ENCODE peak calls at places on chromosomes 16 and 17, in seven cellular contexts. T, O, L, H, G, A and U are unnamed samples.
A peak's percentile ranks its signal among the peaks of the same experiment; 100 is the strongest.

GRCh38 chr17:8420041-8420934 is 15.4 kb upstream of the NDEL1 start:
- DNase-seq in L (peak; percentile 53), G (no peak), T (peak; percentile 11), A (no peak), O (peak; percentile 74), H (no peak), U (peak; percentile 85)

GRCh38 chr17:17590141-17590735 is 1.3 kb downstream of the PEMT start:
- DNase-seq in H (no peak), T (no peak), A (no peak), L (no peak), O (no peak), G (no peak), U (no peak)

GRCh38 chr17:69575346-69575761 is 160.9 kb downstream of the MAP2K6 start:
- DNase-seq in G (peak; percentile 48), A (no peak), L (peak; percentile 92), T (peak; percentile 43), H (no peak), O (no peak), U (peak; percentile 87)

GRCh38 chr17:9052921-9053320 is 31.6 kb downstream of the NTN1 start:
- DNase-seq in H (no peak), O (no peak), L (peak; percentile 20), T (no peak), G (no peak), A (no peak), U (no peak)

GRCh38 chr16:89507219-89507833 is 877 bp upstream of the SPG7 start:
- DNase-seq in G (no peak), H (no peak), A (no peak), T (no peak), L (no peak), O (no peak), U (peak; percentile 18)

GRCh38 chr16:63057342-63057741 is 1021.1 kb upstream of the CDH8 start:
- DNase-seq in T (no peak), G (no peak), A (no peak), O (no peak), H (no peak), L (no peak), U (no peak)

GRCh38 chr17:50289268-50289667 is 15.0 kb downstream of the TMEM92 start:
- DNase-seq in G (no peak), A (no peak), H (no peak), L (peak; percentile 85), O (no peak), T (no peak), U (peak; percentile 56)

GRCh38 chr17:44887971-44888955 is 11.0 kb downstream of the EFTUD2 start:
- DNase-seq in A (no peak), G (no peak), T (no peak), H (no peak), O (no peak), L (no peak), U (no peak)

GRCh38 chr16:901149-901548 is 69.6 kb downstream of the LMF1 start:
- DNase-seq in A (no peak), O (no peak), L (no peak), G (no peak), T (no peak), H (no peak), U (no peak)

GRCh38 chr16:11386791-11387546 is 41.7 kb downstream of the RMI2 start:
- DNase-seq in T (no peak), O (no peak), H (no peak), A (peak; percentile 60), G (no peak), L (peak; percentile 33), U (no peak)

GRCh38 chr17:55734128-55734781 is 11.6 kb upstream of the TMEM100 start:
- DNase-seq in O (no peak), G (no peak), L (no peak), T (peak; percentile 89), H (no peak), A (no peak), U (no peak)

GRCh38 chr16:49640606-49641005 is 215.3 kb downstream of the ZNF423 start:
- DNase-seq in G (no peak), L (no peak), T (no peak), A (no peak), H (no peak), O (no peak), U (peak; percentile 37)

GRCh38 chr16:56989988-56990387 is 631 bp downstream of the NLRC5 start:
- DNase-seq in A (no peak), T (no peak), L (no peak), G (no peak), O (no peak), H (no peak), U (no peak)

GRCh38 chr17:78479369-78479768 is 97.8 kb downstream of the DNAH17 start:
- DNase-seq in A (no peak), H (no peak), G (no peak), L (no peak), T (no peak), O (no peak), U (no peak)

GRCh38 chr16:50812876-50813466 is 71.1 kb downstream of the CYLD start:
- DNase-seq in A (no peak), T (no peak), O (no peak), G (no peak), H (peak; percentile 90), L (peak; percentile 15), U (no peak)

GRCh38 chr16:6249863-6250262 is 1082.8 kb upstream of the RBFOX1 start:
- DNase-seq in L (no peak), O (no peak), T (no peak), G (no peak), H (no peak), A (no peak), U (no peak)

GRCh38 chr17:27879987-27880608 is 13.1 kb downstream of the LYRM9 start:
- DNase-seq in L (peak; percentile 51), G (peak; percentile 29), O (peak; percentile 74), T (peak; percentile 44), A (peak; percentile 90), H (no peak), U (peak; percentile 50)

GRCh38 chr16:29804455-29805231 is 1.7 kb upstream of the MAZ start:
- DNase-seq in A (no peak), L (peak; percentile 55), O (no peak), H (no peak), T (no peak), G (no peak), U (peak; percentile 33)

GRCh38 chr16:75304521-75305363 is 53.3 kb upstream of the BCAR1 start:
- DNase-seq in H (no peak), O (no peak), T (peak; percentile 91), G (no peak), A (peak; percentile 23), L (peak; percentile 97), U (peak; percentile 89)

GRCh38 chr16:57694556-57695377 is at the start of gene DRC7:
- DNase-seq in T (peak; percentile 47), H (no peak), L (no peak), G (no peak), A (peak; percentile 93), O (no peak), U (peak; percentile 41)

GRCh38 chr16:72927199-72928088 is 120.5 kb downstream of the ZFHX3 start:
- DNase-seq in T (peak; percentile 91), G (peak; percentile 78), A (peak; percentile 25), L (peak; percentile 96), H (no peak), O (peak; percentile 83), U (peak; percentile 89)

DNA sequence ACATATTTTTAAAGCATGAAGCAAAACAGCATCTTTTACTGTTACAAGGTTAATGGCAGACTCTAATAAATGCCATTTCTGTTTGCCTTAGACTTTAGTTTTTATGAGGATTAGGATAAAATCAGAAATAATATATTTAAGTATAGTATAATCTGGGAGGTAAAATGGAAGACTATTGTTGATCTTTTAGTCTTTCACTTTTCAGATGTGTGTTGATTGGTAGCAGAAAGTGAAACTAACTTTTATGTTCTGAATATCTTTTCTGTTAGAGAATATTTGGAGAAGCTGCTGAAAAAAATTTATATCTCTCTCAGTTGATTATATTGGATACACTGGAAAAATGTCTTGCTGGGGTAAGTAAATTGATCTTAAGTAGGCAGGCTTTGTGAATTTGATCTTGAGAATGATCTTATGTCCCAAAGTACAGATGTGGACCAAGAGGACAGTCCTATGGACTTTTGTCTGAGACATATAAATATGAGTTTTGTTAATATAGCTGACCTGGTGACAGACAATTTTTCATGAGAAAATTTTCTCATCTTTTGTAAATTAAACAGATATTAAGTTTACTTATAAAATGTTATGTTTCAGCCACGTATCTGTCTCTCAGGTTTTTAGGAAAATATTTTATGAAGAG is 64.1 kb downstream of the NF1 start:
- DNase-seq in A (no peak), T (no peak), L (no peak), O (no peak), G (no peak), H (no peak), U (no peak)
- H3K4me3 ChIP-seq in A (no peak overlapping the region), T (no peak overlapping the region), L (no peak overlapping the region), O (no peak overlapping the region), G (no peak overlapping the region), H (no peak overlapping the region), U (no peak overlapping the region)

DNA sequence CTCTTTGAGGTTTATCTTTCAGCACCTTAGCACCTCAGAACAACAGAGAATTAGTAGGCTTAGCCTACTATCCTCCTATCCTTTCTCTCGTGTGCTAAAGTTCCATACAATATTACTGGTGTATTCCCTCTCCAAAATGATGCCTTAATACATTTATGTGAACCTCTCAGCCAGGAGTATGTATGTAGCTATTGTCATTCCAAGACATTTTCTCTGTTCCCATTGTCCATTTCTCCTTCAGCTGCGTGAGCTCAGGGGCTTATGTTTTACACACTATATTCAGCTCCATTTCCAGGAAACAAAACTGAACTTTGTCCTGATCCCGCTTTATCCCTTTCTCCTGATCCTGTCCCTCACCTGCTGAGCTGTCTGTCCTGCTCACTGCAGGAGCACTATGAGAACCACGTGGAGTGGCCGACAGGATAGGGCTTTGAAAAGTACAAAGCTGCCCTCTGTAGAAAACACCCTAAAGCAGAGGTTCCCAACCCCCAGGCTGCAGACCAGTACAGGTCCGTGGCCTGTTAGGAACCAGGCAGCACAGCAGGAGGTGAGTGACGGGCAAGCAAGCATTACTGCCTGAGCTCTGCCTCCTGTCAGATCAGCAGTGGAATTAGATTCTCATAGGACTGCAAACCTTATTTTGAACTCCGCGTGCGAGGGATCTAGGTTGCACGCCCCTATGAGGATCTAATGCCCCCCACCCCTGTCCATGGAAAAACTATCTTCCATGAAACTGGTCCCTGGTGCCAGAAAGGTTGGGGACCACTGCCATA is 55.7 kb downstream of the CENPV start:
- DNase-seq in L (no peak), T (no peak), O (no peak), H (no peak), G (no peak), A (no peak), U (no peak)
- H3K4me3 ChIP-seq in L (no peak overlapping the region), T (no peak overlapping the region), O (no peak overlapping the region), H (no peak overlapping the region), G (no peak overlapping the region), A (no peak overlapping the region), U (no peak overlapping the region)

GRCh38 chr16:87803385-87803784 is 37.6 kb upstream of the KLHDC4 start:
- DNase-seq in T (no peak), G (no peak), L (no peak), H (no peak), O (no peak), A (no peak), U (no peak)
- H3K4me3 ChIP-seq in T (no peak overlapping the region), G (no peak overlapping the region), L (no peak overlapping the region), H (no peak overlapping the region), O (no peak overlapping the region), A (no peak overlapping the region), U (no peak overlapping the region)

DNA sequence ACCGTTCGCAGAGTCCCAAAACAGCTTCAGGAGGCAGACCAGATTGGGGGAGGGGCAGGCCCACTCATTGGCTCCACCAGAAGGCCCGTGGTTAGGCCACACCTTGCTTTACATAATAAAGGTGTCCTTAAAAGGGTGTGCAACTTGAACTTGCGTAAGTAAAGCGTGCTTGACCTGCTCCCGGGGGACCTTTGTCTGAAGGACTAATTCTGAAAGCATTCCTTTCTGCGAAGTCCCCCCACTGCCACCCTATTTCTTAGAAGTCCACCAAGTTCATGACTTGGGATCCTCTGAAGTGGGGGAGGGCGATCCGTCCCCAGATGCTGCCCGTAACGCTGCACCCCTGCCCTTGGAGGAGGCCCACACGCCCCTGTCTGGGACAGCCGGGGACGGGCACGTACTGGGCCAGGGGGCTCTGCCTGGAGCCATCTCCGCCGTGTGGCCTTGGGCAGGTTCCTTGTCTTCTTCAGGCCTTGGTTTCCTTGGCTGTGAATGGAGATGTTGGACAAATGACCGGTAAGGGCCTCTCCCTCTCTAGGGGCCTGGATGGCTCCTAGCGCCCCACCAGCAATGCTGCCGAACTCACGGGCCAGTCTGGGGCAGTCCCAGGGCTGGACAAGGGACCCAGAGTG is 823 bp upstream of the ZNF469 start:
- DNase-seq in H (no peak), A (no peak), O (peak; percentile 79), L (no peak), G (no peak), T (no peak), U (no peak)
- H3K4me3 ChIP-seq in H (no peak overlapping the region), A (no peak overlapping the region), O (no peak overlapping the region), L (no peak overlapping the region), G (peak overlapping the region; percentile 79), T (no peak overlapping the region), U (no peak overlapping the region)